ENCODE peak calls at places on chromosomes 1 and 21, in seven cellular contexts. I is T-helper 9 cell; B is EL; N is activated T-cell treated with anti-CD3 and anti-CD28 coated beads for 1 hour; W is iPS-NIHi11; D is T-cell; Y is stimulated activated CD8-positive, alpha-beta memory T cell treated with anti-CD3 and anti-CD28 coated beads, Interleukin-15, amount 100 ng/mL, for 4 hours. V is an unnamed sample.

GRCh38 chr21:26072891-26073615 is 97.5 kb downstream of the APP start:
- DNase-seq in I (no peak), B (peak), N (no peak), W (no peak), D (no peak), Y (no peak), V (no peak)

GRCh38 chr1:84960371-84960770 is 36.5 kb downstream of the MCOLN2 start:
- DNase-seq in I (no peak), B (peak), N (no peak), W (no peak), D (no peak), Y (no peak), V (no peak)

GRCh38 chr1:234963180-234963903 is 165.3 kb downstream of the TOMM20 start:
- DNase-seq in I (peak), B (peak), N (peak), W (no peak), D (peak), Y (peak), V (peak)

GRCh38 chr1:63189677-63190076 is 132.7 kb upstream of the FOXD3 start:
- DNase-seq in I (no peak), B (peak), N (no peak), W (peak), D (no peak), Y (no peak), V (no peak)

GRCh38 chr1:41754540-41754939 is 164.2 kb downstream of the HIVEP3 start:
- DNase-seq in I (no peak), B (no peak), N (no peak), W (no peak), D (peak), Y (peak), V (no peak)

GRCh38 chr1:186799689-186800054 is 29.1 kb upstream of the PLA2G4A start:
- DNase-seq in I (no peak), B (no peak), N (no peak), W (no peak), D (no peak), Y (no peak), V (no peak)

GRCh38 chr1:48572632-48573258 is 100.7 kb upstream of the SPATA6 start:
- DNase-seq in I (no peak), B (peak), N (no peak), W (peak), D (no peak), Y (no peak), V (peak)

GRCh38 chr1:212353181-212353580 is 61.5 kb downstream of the PACC1 start:
- DNase-seq in I (no peak), B (peak), N (no peak), W (no peak), D (no peak), Y (no peak), V (no peak)

GRCh38 chr1:3822421-3822820 is 26.1 kb upstream of the LRRC47 start:
- DNase-seq in I (no peak), B (no peak), N (no peak), W (no peak), D (no peak), Y (no peak), V (no peak)

GRCh38 chr1:160076295-160076694 is 5.0 kb upstream of the KCNJ9 start:
- DNase-seq in I (no peak), B (no peak), N (no peak), W (no peak), D (no peak), Y (no peak), V (no peak)

GRCh38 chr1:145918992-145919939 is 749 bp upstream of the PEX11B start:
- DNase-seq in I (no peak), B (peak), N (no peak), W (peak), D (no peak), Y (no peak), V (peak)

GRCh38 chr1:16120940-16121410 is 34.9 kb downstream of the EPHA2 start:
- DNase-seq in I (no peak), B (no peak), N (no peak), W (no peak), D (no peak), Y (no peak), V (no peak)

GRCh38 chr21:43375006-43375826 is 51.7 kb downstream of the SIK1 start:
- DNase-seq in I (no peak), B (no peak), N (no peak), W (no peak), D (no peak), Y (no peak), V (peak)

GRCh38 chr1:2108213-2108876 is 58.1 kb downstream of the PRKCZ start:
- DNase-seq in I (no peak), B (peak), N (no peak), W (peak), D (no peak), Y (no peak), V (peak)

GRCh38 chr21:34593954-34594531 is 20.9 kb downstream of the RCAN1 start:
- DNase-seq in I (no peak), B (no peak), N (no peak), W (no peak), D (no peak), Y (no peak), V (no peak)

GRCh38 chr1:61152706-61153105 is 70.3 kb downstream of the NFIA start:
- DNase-seq in I (no peak), B (no peak), N (no peak), W (no peak), D (no peak), Y (no peak), V (no peak)

GRCh38 chr21:15063821-15064575 is 802 bp downstream of the NRIP1 start:
- DNase-seq in I (no peak), B (peak), N (no peak), W (peak), D (no peak), Y (no peak), V (peak)

GRCh38 chr21:39630827-39631226 is 18.1 kb downstream of the B3GALT5 start:
- DNase-seq in I (no peak), B (no peak), N (no peak), W (no peak), D (no peak), Y (no peak), V (no peak)

V was measured in left cardiac atrium.